ENCODE peak calls at places on chromosomes 16 and 17, in nine cellular contexts. One of them, this sample, is unnamed.

GRCh38 chr17:62675701-62676100 is 48.2 kb downstream of the MRC2 start:
- DNase-seq in Calu3: no peak
- DNase-seq in GM04503: no peak
- DNase-seq in NCI-H774: no peak
- DNase-seq in cardiac muscle cell: no peak
- DNase-seq in neural crest cell: no peak
- DNase-seq in kidney glomerular epithelial cell: no peak
- DNase-seq in activated T-cell treated with anti-CD3 and anti-CD28 coated beads for 4 hours: no peak
- DNase-seq in HS-27A: no peak
- DNase-seq in this sample: no peak

GRCh38 chr17:80096531-80097306 is 4.7 kb upstream of the GAA start:
- DNase-seq in Calu3: no peak
- DNase-seq in GM04503: no peak
- DNase-seq in NCI-H774: no peak
- DNase-seq in cardiac muscle cell: no peak
- DNase-seq in neural crest cell: no peak
- DNase-seq in kidney glomerular epithelial cell: no peak
- DNase-seq in activated T-cell treated with anti-CD3 and anti-CD28 coated beads for 4 hours: no peak
- DNase-seq in HS-27A: no peak
- DNase-seq in this sample: no peak

GRCh38 chr16:12011565-12011964 is 35.0 kb downstream of the SNX29 start:
- DNase-seq in Calu3: no peak
- DNase-seq in GM04503: no peak
- DNase-seq in NCI-H774: no peak
- DNase-seq in cardiac muscle cell: no peak
- DNase-seq in neural crest cell: no peak
- DNase-seq in kidney glomerular epithelial cell: no peak
- DNase-seq in activated T-cell treated with anti-CD3 and anti-CD28 coated beads for 4 hours: no peak
- DNase-seq in HS-27A: no peak
- DNase-seq in this sample: no peak

GRCh38 chr16:3170440-3171180 is 17.4 kb upstream of the OR1F1 start:
- DNase-seq in Calu3: no peak
- DNase-seq in GM04503: no peak
- DNase-seq in NCI-H774: no peak
- DNase-seq in cardiac muscle cell: peak
- DNase-seq in neural crest cell: no peak
- DNase-seq in kidney glomerular epithelial cell: no peak
- DNase-seq in activated T-cell treated with anti-CD3 and anti-CD28 coated beads for 4 hours: no peak
- DNase-seq in HS-27A: no peak
- DNase-seq in this sample: peak

GRCh38 chr17:2624292-2624731 is 30.9 kb downstream of the PAFAH1B1 start:
- DNase-seq in Calu3: no peak
- DNase-seq in GM04503: no peak
- DNase-seq in NCI-H774: no peak
- DNase-seq in cardiac muscle cell: no peak
- DNase-seq in neural crest cell: no peak
- DNase-seq in kidney glomerular epithelial cell: no peak
- DNase-seq in activated T-cell treated with anti-CD3 and anti-CD28 coated beads for 4 hours: no peak
- DNase-seq in HS-27A: no peak
- DNase-seq in this sample: no peak

GRCh38 chr16:24839347-24839972 is 6.3 kb upstream of the SLC5A11 start:
- DNase-seq in Calu3: no peak
- DNase-seq in GM04503: no peak
- DNase-seq in NCI-H774: no peak
- DNase-seq in cardiac muscle cell: no peak
- DNase-seq in neural crest cell: no peak
- DNase-seq in kidney glomerular epithelial cell: no peak
- DNase-seq in activated T-cell treated with anti-CD3 and anti-CD28 coated beads for 4 hours: no peak
- DNase-seq in HS-27A: no peak
- DNase-seq in this sample: no peak

GRCh38 chr16:17497648-17498047 is 26.9 kb upstream of the XYLT1 start:
- DNase-seq in Calu3: no peak
- DNase-seq in GM04503: no peak
- DNase-seq in NCI-H774: no peak
- DNase-seq in cardiac muscle cell: no peak
- DNase-seq in neural crest cell: no peak
- DNase-seq in kidney glomerular epithelial cell: no peak
- DNase-seq in activated T-cell treated with anti-CD3 and anti-CD28 coated beads for 4 hours: no peak
- DNase-seq in HS-27A: no peak
- DNase-seq in this sample: no peak

GRCh38 chr17:66985338-66985737 is 20.8 kb downstream of the CACNG4 start:
- DNase-seq in Calu3: no peak
- DNase-seq in GM04503: no peak
- DNase-seq in NCI-H774: no peak
- DNase-seq in cardiac muscle cell: no peak
- DNase-seq in neural crest cell: no peak
- DNase-seq in kidney glomerular epithelial cell: no peak
- DNase-seq in activated T-cell treated with anti-CD3 and anti-CD28 coated beads for 4 hours: no peak
- DNase-seq in HS-27A: no peak
- DNase-seq in this sample: no peak

GRCh38 chr17:50932584-50932901 is 66.4 kb upstream of the TOB1 start:
- DNase-seq in Calu3: no peak
- DNase-seq in GM04503: no peak
- DNase-seq in NCI-H774: no peak
- DNase-seq in cardiac muscle cell: no peak
- DNase-seq in neural crest cell: no peak
- DNase-seq in kidney glomerular epithelial cell: no peak
- DNase-seq in activated T-cell treated with anti-CD3 and anti-CD28 coated beads for 4 hours: no peak
- DNase-seq in HS-27A: no peak
- DNase-seq in this sample: no peak

GRCh38 chr17:76673729-76674128 is 30.2 kb upstream of the ST6GALNAC1 start:
- DNase-seq in Calu3: no peak
- DNase-seq in GM04503: no peak
- DNase-seq in NCI-H774: no peak
- DNase-seq in cardiac muscle cell: no peak
- DNase-seq in neural crest cell: no peak
- DNase-seq in kidney glomerular epithelial cell: no peak
- DNase-seq in activated T-cell treated with anti-CD3 and anti-CD28 coated beads for 4 hours: no peak
- DNase-seq in HS-27A: no peak
- DNase-seq in this sample: no peak

GRCh38 chr17:4782652-4783051 is 3.5 kb downstream of the VMO1 start:
- DNase-seq in Calu3: no peak
- DNase-seq in GM04503: no peak
- DNase-seq in NCI-H774: no peak
- DNase-seq in cardiac muscle cell: no peak
- DNase-seq in neural crest cell: no peak
- DNase-seq in kidney glomerular epithelial cell: no peak
- DNase-seq in activated T-cell treated with anti-CD3 and anti-CD28 coated beads for 4 hours: no peak
- DNase-seq in HS-27A: no peak
- DNase-seq in this sample: no peak

GRCh38 chr17:49715221-49715620 is 7.5 kb upstream of the SLC35B1 start:
- DNase-seq in Calu3: no peak
- DNase-seq in GM04503: no peak
- DNase-seq in NCI-H774: no peak
- DNase-seq in cardiac muscle cell: no peak
- DNase-seq in neural crest cell: no peak
- DNase-seq in kidney glomerular epithelial cell: no peak
- DNase-seq in activated T-cell treated with anti-CD3 and anti-CD28 coated beads for 4 hours: no peak
- DNase-seq in HS-27A: no peak
- DNase-seq in this sample: no peak

GRCh38 chr17:75635610-75636202 is 2.5 kb downstream of the SMIM5 start:
- DNase-seq in Calu3: no peak
- DNase-seq in GM04503: no peak
- DNase-seq in NCI-H774: no peak
- DNase-seq in cardiac muscle cell: no peak
- DNase-seq in neural crest cell: no peak
- DNase-seq in kidney glomerular epithelial cell: no peak
- DNase-seq in activated T-cell treated with anti-CD3 and anti-CD28 coated beads for 4 hours: no peak
- DNase-seq in HS-27A: no peak
- DNase-seq in this sample: no peak

GRCh38 chr17:29642171-29642611 is 19.5 kb upstream of the CORO6 start:
- DNase-seq in Calu3: no peak
- DNase-seq in GM04503: no peak
- DNase-seq in NCI-H774: no peak
- DNase-seq in cardiac muscle cell: no peak
- DNase-seq in neural crest cell: no peak
- DNase-seq in kidney glomerular epithelial cell: no peak
- DNase-seq in activated T-cell treated with anti-CD3 and anti-CD28 coated beads for 4 hours: no peak
- DNase-seq in HS-27A: no peak
- DNase-seq in this sample: no peak

GRCh38 chr17:4536742-4537411 is 18.3 kb downstream of the MYBBP1A start:
- DNase-seq in Calu3: no peak
- DNase-seq in GM04503: no peak
- DNase-seq in NCI-H774: no peak
- DNase-seq in cardiac muscle cell: no peak
- DNase-seq in neural crest cell: no peak
- DNase-seq in kidney glomerular epithelial cell: no peak
- DNase-seq in activated T-cell treated with anti-CD3 and anti-CD28 coated beads for 4 hours: no peak
- DNase-seq in HS-27A: no peak
- DNase-seq in this sample: no peak

GRCh38 chr17:16371742-16372141 is 9.1 kb upstream of the UBB start:
- DNase-seq in Calu3: no peak
- DNase-seq in GM04503: no peak
- DNase-seq in NCI-H774: no peak
- DNase-seq in cardiac muscle cell: no peak
- DNase-seq in neural crest cell: no peak
- DNase-seq in kidney glomerular epithelial cell: no peak
- DNase-seq in activated T-cell treated with anti-CD3 and anti-CD28 coated beads for 4 hours: no peak
- DNase-seq in HS-27A: peak
- DNase-seq in this sample: no peak

GRCh38 chr16:84537431-84538151 is 33.1 kb upstream of the MEAK7 start:
- DNase-seq in Calu3: no peak
- DNase-seq in GM04503: no peak
- DNase-seq in NCI-H774: no peak
- DNase-seq in cardiac muscle cell: no peak
- DNase-seq in neural crest cell: peak
- DNase-seq in kidney glomerular epithelial cell: no peak
- DNase-seq in activated T-cell treated with anti-CD3 and anti-CD28 coated beads for 4 hours: no peak
- DNase-seq in HS-27A: no peak
- DNase-seq in this sample: no peak

GRCh38 chr16:67936876-67937605 is 391 bp upstream of the PSMB10 start:
- DNase-seq in Calu3: no peak
- DNase-seq in GM04503: no peak
- DNase-seq in NCI-H774: no peak
- DNase-seq in cardiac muscle cell: no peak
- DNase-seq in neural crest cell: no peak
- DNase-seq in kidney glomerular epithelial cell: peak
- DNase-seq in activated T-cell treated with anti-CD3 and anti-CD28 coated beads for 4 hours: peak
- DNase-seq in HS-27A: no peak
- DNase-seq in this sample: no peak

GRCh38 chr17:76688165-76688622 is 22.6 kb downstream of the MXRA7 start:
- DNase-seq in Calu3: no peak
- DNase-seq in GM04503: no peak
- DNase-seq in NCI-H774: no peak
- DNase-seq in cardiac muscle cell: no peak
- DNase-seq in neural crest cell: no peak
- DNase-seq in kidney glomerular epithelial cell: no peak
- DNase-seq in activated T-cell treated with anti-CD3 and anti-CD28 coated beads for 4 hours: no peak
- DNase-seq in HS-27A: no peak
- DNase-seq in this sample: no peak

GRCh38 chr17:12618557-12618956 is 47.1 kb upstream of the MYOCD start:
- DNase-seq in Calu3: no peak
- DNase-seq in GM04503: no peak
- DNase-seq in NCI-H774: no peak
- DNase-seq in cardiac muscle cell: no peak
- DNase-seq in neural crest cell: no peak
- DNase-seq in kidney glomerular epithelial cell: no peak
- DNase-seq in activated T-cell treated with anti-CD3 and anti-CD28 coated beads for 4 hours: no peak
- DNase-seq in HS-27A: no peak
- DNase-seq in this sample: no peak

GRCh38 chr16:67844441-67844840 is 2.3 kb upstream of the NUTF2 start:
- DNase-seq in Calu3: no peak
- DNase-seq in GM04503: no peak
- DNase-seq in NCI-H774: no peak
- DNase-seq in cardiac muscle cell: no peak
- DNase-seq in neural crest cell: no peak
- DNase-seq in kidney glomerular epithelial cell: peak
- DNase-seq in activated T-cell treated with anti-CD3 and anti-CD28 coated beads for 4 hours: no peak
- DNase-seq in HS-27A: no peak
- DNase-seq in this sample: no peak

GRCh38 chr17:18069101-18069500 is 18.6 kb upstream of the DRG2 start:
- DNase-seq in Calu3: no peak
- DNase-seq in GM04503: no peak
- DNase-seq in NCI-H774: no peak
- DNase-seq in cardiac muscle cell: no peak
- DNase-seq in neural crest cell: no peak
- DNase-seq in kidney glomerular epithelial cell: no peak
- DNase-seq in activated T-cell treated with anti-CD3 and anti-CD28 coated beads for 4 hours: no peak
- DNase-seq in HS-27A: no peak
- DNase-seq in this sample: no peak

GRCh38 chr17:3658784-3659449 is 9.5 kb downstream of the TAX1BP3 start:
- DNase-seq in Calu3: no peak
- DNase-seq in GM04503: no peak
- DNase-seq in NCI-H774: no peak
- DNase-seq in cardiac muscle cell: no peak
- DNase-seq in neural crest cell: no peak
- DNase-seq in kidney glomerular epithelial cell: no peak
- DNase-seq in activated T-cell treated with anti-CD3 and anti-CD28 coated beads for 4 hours: no peak
- DNase-seq in HS-27A: no peak
- DNase-seq in this sample: no peak

GRCh38 chr17:74211929-74212261 is 1.5 kb upstream of the TTYH2 start:
- DNase-seq in Calu3: no peak
- DNase-seq in GM04503: no peak
- DNase-seq in NCI-H774: no peak
- DNase-seq in cardiac muscle cell: no peak
- DNase-seq in neural crest cell: no peak
- DNase-seq in kidney glomerular epithelial cell: no peak
- DNase-seq in activated T-cell treated with anti-CD3 and anti-CD28 coated beads for 4 hours: no peak
- DNase-seq in HS-27A: no peak
- DNase-seq in this sample: no peak

GRCh38 chr16:64172652-64173051 is 949.2 kb downstream of the CDH11 start:
- DNase-seq in Calu3: no peak
- DNase-seq in GM04503: no peak
- DNase-seq in NCI-H774: no peak
- DNase-seq in cardiac muscle cell: no peak
- DNase-seq in neural crest cell: no peak
- DNase-seq in kidney glomerular epithelial cell: no peak
- DNase-seq in activated T-cell treated with anti-CD3 and anti-CD28 coated beads for 4 hours: no peak
- DNase-seq in HS-27A: no peak
- DNase-seq in this sample: no peak

GRCh38 chr17:61757168-61757567 is 106.2 kb downstream of the BRIP1 start:
- DNase-seq in Calu3: no peak
- DNase-seq in GM04503: no peak
- DNase-seq in NCI-H774: no peak
- DNase-seq in cardiac muscle cell: no peak
- DNase-seq in neural crest cell: no peak
- DNase-seq in kidney glomerular epithelial cell: no peak
- DNase-seq in activated T-cell treated with anti-CD3 and anti-CD28 coated beads for 4 hours: no peak
- DNase-seq in HS-27A: no peak
- DNase-seq in this sample: no peak

GRCh38 chr16:56932588-56933265 is 785 bp downstream of the HERPUD1 start:
- DNase-seq in Calu3: peak
- DNase-seq in GM04503: peak
- DNase-seq in NCI-H774: peak
- DNase-seq in cardiac muscle cell: peak
- DNase-seq in neural crest cell: peak
- DNase-seq in kidney glomerular epithelial cell: peak
- DNase-seq in activated T-cell treated with anti-CD3 and anti-CD28 coated beads for 4 hours: no peak
- DNase-seq in HS-27A: peak
- DNase-seq in this sample: peak

This sample was measured in body of pancreas.